ENCODE peak calls at places on chromosomes 16 and 17, in five cellular contexts. P is prostate gland, E is transverse colon, G is suprapubic skin, T is H1. C is an unnamed sample.

GRCh38 chr17:74210191-74211140 is 2.9 kb upstream of the TTYH2 start:
- DNase-seq in P (peak), T (no peak), G (no peak), E (peak), C (peak)

GRCh38 chr16:84585886-84586285 is 32.0 kb downstream of the COTL1 start:
- DNase-seq in G (no peak), E (no peak), P (no peak), T (peak), C (no peak)

GRCh38 chr16:878071-878784 is 77.7 kb upstream of the GNG13 start:
- DNase-seq in E (peak), P (no peak), T (no peak), G (no peak), C (no peak)

GRCh38 chr17:12522743-12523181 is 142.9 kb upstream of the MYOCD start:
- DNase-seq in G (no peak), P (peak), E (peak), T (no peak), C (no peak)

GRCh38 chr16:79892278-79892677 is 291.7 kb upstream of the MAF start:
- DNase-seq in E (no peak), T (no peak), G (no peak), P (no peak), C (no peak)

GRCh38 chr16:88798772-88799455 is 4.7 kb upstream of the CDT1 start:
- DNase-seq in G (no peak), T (no peak), P (no peak), E (no peak), C (no peak)

GRCh38 chr17:28532063-28532960 is 20.1 kb downstream of the UNC119 start:
- DNase-seq in P (no peak), G (no peak), E (no peak), T (no peak), C (no peak)

GRCh38 chr17:32693135-32693897 is 183.6 kb downstream of the MYO1D start:
- DNase-seq in G (no peak), E (no peak), T (no peak), P (no peak), C (no peak)

GRCh38 chr16:61243954-61244353 is 792.3 kb downstream of the CDH8 start:
- DNase-seq in G (no peak), T (no peak), P (no peak), E (no peak), C (no peak)

GRCh38 chr17:81959362-81960129 is 1.4 kb downstream of the NOTUM start:
- DNase-seq in P (peak), E (peak), G (no peak), T (no peak), C (peak)
- H3K4me3 ChIP-seq in P (peak), E (peak), G (peak), T (no peak), C (peak)

DNA sequence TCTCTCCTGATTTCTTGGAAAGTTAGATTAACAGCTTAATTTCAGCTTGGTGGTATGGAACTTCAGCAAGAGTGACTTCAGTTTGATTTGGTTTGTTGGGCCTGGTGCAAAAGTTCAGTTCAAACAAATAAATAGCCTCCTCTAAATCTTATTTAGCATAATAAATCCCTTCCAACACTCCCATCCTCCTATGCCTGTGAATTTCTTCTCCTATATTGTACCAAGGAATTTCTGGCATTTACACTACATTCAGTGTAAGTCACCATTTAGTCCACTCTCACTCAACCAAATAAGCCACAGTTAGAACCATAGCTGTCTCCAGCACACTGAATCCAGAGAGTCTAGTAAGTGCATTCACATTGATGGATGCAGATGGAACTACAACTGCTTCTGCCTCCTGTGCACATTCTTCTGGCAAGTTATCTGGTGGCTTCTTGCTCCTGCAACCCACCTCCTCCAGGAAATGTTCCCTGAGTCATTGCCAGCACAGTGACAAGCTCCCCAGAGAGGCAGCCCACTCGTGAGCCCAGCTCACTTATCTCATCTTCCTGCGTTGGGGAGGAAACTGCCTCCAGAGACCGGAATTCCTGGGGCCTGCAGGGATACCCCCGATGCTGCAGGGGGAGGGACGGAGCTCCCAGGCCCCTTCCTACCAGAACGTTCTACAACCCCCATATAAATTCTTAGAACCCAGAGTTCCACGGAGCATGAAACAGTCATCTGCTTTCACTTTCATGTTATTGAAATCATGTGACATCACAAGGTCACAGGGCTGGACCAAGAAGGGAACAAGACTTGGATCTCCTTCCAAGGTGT is 318.3 kb downstream of the PHKB start:
- DNase-seq in G (no peak), E (no peak), T (no peak), P (no peak), C (peak)
- TF ChIP-seq POLR2AphosphoS5 in G (no peak), E (no peak), T (no peak), P (no peak), C (no peak)

DNA sequence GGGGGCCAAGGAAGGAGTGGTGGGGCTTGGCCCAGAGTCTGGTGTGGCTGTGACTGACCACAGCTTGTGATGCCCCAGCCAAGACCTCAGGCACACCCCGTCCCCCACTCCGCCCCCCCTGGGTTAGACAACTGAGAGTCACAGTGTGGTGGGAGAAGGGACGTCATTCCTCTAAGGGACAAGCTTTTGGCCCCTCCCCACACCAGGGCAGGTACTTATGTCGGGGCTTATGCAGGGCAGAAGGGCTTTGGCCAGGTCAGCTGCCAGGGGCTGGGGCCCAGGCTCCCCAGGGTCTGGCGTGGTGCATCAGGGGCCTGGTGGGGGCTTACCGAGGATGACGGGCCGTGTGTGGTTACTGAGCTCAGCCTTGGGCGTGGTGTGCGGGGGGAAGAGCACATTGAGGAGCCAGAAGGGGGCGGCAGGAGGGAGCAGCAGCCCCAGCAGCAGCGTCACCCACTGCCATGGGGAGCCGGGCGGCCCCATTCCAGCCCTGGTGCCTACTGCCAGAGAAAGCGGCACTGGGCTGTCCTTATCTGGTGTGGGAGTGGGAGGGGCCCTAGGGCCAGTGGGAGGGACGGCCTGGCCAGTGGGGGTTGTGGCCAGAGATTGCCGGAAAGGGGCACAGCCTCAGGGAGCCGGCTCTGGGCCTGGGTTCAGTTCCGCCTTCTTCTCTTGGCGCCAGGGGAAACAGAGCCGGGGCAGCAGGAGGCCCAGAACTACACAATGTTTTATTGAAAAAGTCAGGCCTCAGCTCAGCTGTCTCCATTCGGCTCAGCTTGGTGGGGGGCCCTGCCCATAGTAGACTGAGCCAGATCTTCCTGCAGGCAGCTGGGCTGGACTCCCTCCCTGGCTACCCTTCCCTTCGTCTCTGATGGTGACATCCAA is at the start of gene LCAT:
- DNase-seq in P (no peak), T (no peak), E (peak), G (no peak), C (no peak)
- H3K4me3 ChIP-seq in P (no peak), T (no peak), E (no peak), G (no peak), C (no peak)

DNA sequence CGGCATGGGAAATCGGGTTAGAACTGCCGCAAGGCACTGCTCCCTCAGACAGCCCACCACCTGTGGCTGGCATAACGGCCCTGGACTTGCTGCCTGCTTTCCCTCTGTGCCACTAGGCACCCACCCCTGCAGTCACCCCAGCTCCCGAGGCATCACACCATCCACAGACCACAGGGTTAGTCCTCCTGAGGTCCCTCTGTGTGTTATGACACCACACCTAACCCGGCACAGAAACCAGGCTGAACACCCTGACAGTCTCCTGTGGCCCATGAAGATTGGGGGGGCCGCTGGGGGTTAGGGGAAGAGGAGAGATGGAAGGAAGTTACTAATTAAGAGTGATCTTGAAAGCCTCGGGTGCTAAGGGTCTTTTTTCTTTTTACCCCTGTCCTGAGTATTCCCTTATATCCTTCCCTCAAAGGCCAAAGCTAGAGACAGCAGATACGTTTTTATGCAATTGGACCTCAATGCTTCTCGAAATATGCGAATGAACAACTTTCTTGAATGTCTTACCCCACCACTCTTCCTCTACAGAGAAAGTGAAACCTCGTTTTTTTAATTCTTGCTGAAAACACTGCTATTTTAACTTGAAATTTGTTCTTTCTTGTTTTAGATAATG is 7.0 kb downstream of the CYTH1 start:
- DNase-seq in E (peak), G (no peak), P (no peak), T (no peak), C (peak)
- TF ChIP-seq POLR2AphosphoS5 in E (no peak), G (no peak), P (no peak), T (no peak), C (peak)

GRCh38 chr16:7239547-7239946 is 93.1 kb upstream of the RBFOX1 start:
- DNase-seq in P (no peak), T (no peak), E (no peak), G (no peak), C (no peak)
- H3K4me3 ChIP-seq in P (no peak), T (no peak), E (no peak), G (no peak), C (no peak)

GRCh38 chr16:30186782-30187555 is 3.6 kb downstream of the CORO1A start:
- DNase-seq in P (peak), E (peak), T (no peak), G (peak), C (peak)

GRCh38 chr16:30185683-30186421 is 2.5 kb downstream of the CORO1A start:
- DNase-seq in E (peak), T (no peak), P (no peak), G (no peak), C (peak)

GRCh38 chr16:30186444-30186781 is 3.0 kb downstream of the CORO1A start:
- DNase-seq in P (no peak), G (no peak), E (no peak), T (no peak), C (no peak)

GRCh38 chr16:30187556-30187865 is 4.1 kb downstream of the CORO1A start:
- DNase-seq in E (no peak), T (no peak), P (no peak), G (no peak), C (no peak)

DNA sequence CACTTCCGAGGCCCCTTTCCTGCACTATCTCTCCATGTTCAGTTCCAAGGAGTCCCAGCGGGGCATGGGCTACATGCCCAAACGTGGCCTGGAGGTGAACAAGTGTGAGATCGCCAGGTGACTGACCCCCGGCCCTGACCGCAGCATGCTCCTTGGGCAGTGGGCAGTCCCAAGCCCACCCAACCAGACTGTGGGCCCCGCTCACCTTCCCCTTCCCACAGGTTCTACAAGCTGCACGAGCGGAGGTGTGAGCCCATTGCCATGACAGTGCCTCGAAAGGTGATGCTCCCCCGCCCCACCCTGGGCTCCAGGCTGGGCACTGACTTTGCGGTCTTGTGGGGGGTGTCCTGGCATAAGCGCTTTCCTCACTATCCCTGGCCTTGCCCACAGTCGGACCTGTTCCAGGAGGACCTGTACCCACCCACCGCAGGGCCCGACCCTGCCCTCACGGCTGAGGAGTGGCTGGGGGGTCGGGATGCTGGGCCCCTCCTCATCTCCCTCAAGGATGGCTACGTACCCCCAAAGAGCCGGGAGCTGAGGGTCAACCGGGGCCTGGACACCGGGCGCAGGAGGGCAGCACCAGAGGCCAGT is 4.7 kb downstream of the CORO1A start:
- DNase-seq in T (no peak), G (peak), E (no peak), P (no peak), C (peak)
- TF ChIP-seq POLR2AphosphoS5 in T (no peak), G (no peak), E (no peak), P (no peak), C (peak)

DNA sequence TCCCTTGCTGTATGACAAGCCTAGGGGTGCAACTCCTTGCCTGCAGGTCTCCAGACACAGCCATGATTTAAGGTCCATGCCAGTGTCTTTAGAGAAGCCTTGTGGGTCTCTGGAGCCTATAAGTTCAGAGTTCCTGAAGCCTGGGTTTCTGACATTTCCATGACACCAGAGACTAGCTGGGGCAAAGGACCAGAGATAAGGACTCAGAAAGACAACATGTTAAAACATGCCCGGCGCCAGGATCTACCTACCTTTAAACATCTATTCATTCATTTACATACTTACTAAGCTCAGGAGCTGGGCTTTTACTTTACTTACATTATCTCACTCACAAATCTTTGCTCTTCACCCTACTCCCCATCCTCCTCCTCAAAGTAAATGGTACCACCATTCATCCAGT is 1.5 kb downstream of the MRPL27 start:
- DNase-seq in P (no peak), T (no peak), G (no peak), E (no peak), C (no peak)
- H3K4me3 ChIP-seq in P (no peak), T (no peak), G (peak), E (no peak), C (no peak)

C was measured in spleen.